ENCODE peak calls at places on chromosomes 6 and 20, in five cellular contexts. Q is GM13977, L is ovary, B is hippocampal formation, O is Ammon's horn. F is an unnamed sample.

GRCh38 chr6:7542878-7543394 is 1.5 kb downstream of the DSP start:
- DNase-seq in Q (peak), B (no peak), L (peak), O (no peak), F (no peak)

GRCh38 chr6:158131926-158132325 is 36.1 kb downstream of the SERAC1 start:
- DNase-seq in Q (peak), O (no peak), B (no peak), L (no peak), F (no peak)

GRCh38 chr6:110944681-110945151 is 13.8 kb upstream of the GTF3C6 start:
- DNase-seq in B (peak), O (peak), Q (peak), L (no peak), F (peak)

GRCh38 chr6:40953486-40953885 is 85.5 kb downstream of the UNC5CL start:
- DNase-seq in O (no peak), Q (no peak), B (no peak), L (no peak), F (no peak)

GRCh38 chr6:139839506-139840156 is 465.2 kb upstream of the CITED2 start:
- DNase-seq in O (peak), Q (no peak), L (no peak), B (no peak), F (no peak)

GRCh38 chr6:3326981-3327380 is 68.2 kb downstream of the PSMG4 start:
- DNase-seq in O (no peak), Q (no peak), B (no peak), L (no peak), F (no peak)

GRCh38 chr6:148557796-148558457 is 188.9 kb upstream of the UST start:
- DNase-seq in L (no peak), Q (no peak), O (no peak), B (no peak), F (no peak)

GRCh38 chr6:75333811-75334210 is 49.2 kb upstream of the TMEM30A start:
- DNase-seq in Q (no peak), L (no peak), B (no peak), O (no peak), F (no peak)

GRCh38 chr6:148423601-148424270 is 81.1 kb downstream of the SASH1 start:
- DNase-seq in B (peak), L (no peak), Q (no peak), O (no peak), F (no peak)

GRCh38 chr20:21161926-21162325 is 36.0 kb downstream of the KIZ start:
- DNase-seq in Q (no peak), L (no peak), B (no peak), O (no peak), F (no peak)

GRCh38 chr6:160487116-160487515 is 138.9 kb downstream of the SLC22A3 start:
- DNase-seq in O (no peak), Q (no peak), L (no peak), B (no peak), F (no peak)

GRCh38 chr6:68634503-68635411 is at the start of gene ADGRB3:
- DNase-seq in B (peak), O (peak), Q (peak), L (peak), F (peak)

GRCh38 chr6:76441850-76442249 is 369.4 kb upstream of the IMPG1 start:
- DNase-seq in B (no peak), Q (no peak), L (no peak), O (no peak), F (no peak)

GRCh38 chr6:106510090-106510970 is 119.0 kb downstream of the RTN4IP1 start:
- DNase-seq in Q (peak), O (peak), L (peak), B (no peak), F (no peak)

GRCh38 chr6:155040154-155040553 is 45.0 kb downstream of the TIAM2 start:
- DNase-seq in B (no peak), O (no peak), Q (no peak), L (no peak), F (no peak)

GRCh38 chr6:118899948-118900347 is 6.0 kb downstream of the ASF1A start:
- DNase-seq in B (no peak), Q (no peak), L (no peak), O (no peak), F (no peak)

GRCh38 chr6:155417454-155417853 is 38.2 kb downstream of the NOX3 start:
- DNase-seq in L (no peak), Q (peak), B (no peak), O (no peak), F (no peak)

GRCh38 chr6:32317532-32317931 is 54.2 kb downstream of the TSBP1 start:
- DNase-seq in Q (no peak), B (no peak), L (no peak), O (no peak), F (no peak)

GRCh38 chr20:46040902-46041535 is 12.0 kb downstream of the SLC12A5 start:
- DNase-seq in Q (peak), L (peak), B (no peak), O (no peak), F (no peak)

GRCh38 chr6:18551228-18551627 is 164.1 kb downstream of the RNF144B start:
- DNase-seq in B (no peak), L (no peak), O (no peak), Q (no peak), F (no peak)

GRCh38 chr6:34667481-34668238 is 28.9 kb downstream of the ILRUN start:
- DNase-seq in L (no peak), B (no peak), Q (no peak), O (no peak), F (no peak)

GRCh38 chr6:105748737-105749161 is 337.4 kb upstream of the PRDM1 start:
- DNase-seq in B (no peak), Q (no peak), O (peak), L (no peak), F (no peak)

GRCh38 chr20:54189630-54190029 is 15.8 kb upstream of the CYP24A1 start:
- DNase-seq in O (no peak), Q (no peak), L (no peak), B (no peak), F (no peak)

GRCh38 chr20:20405619-20406018 is 37.7 kb downstream of the INSM1 start:
- DNase-seq in L (no peak), B (no peak), Q (no peak), O (no peak), F (no peak)

GRCh38 chr6:106098383-106099234 is 12.5 kb downstream of the PRDM1 start:
- DNase-seq in O (no peak), Q (no peak), L (peak), B (no peak), F (no peak)

GRCh38 chr6:106116125-106116524 is 30.0 kb downstream of the PRDM1 start:
- DNase-seq in L (no peak), Q (no peak), B (peak), O (peak), F (peak)

GRCh38 chr6:30752164-30752927 is 8.0 kb upstream of the IER3 start:
- DNase-seq in B (no peak), L (peak), Q (no peak), O (peak), F (peak)

GRCh38 chr6:33779895-33780294 is 9.0 kb downstream of the LEMD2 start:
- DNase-seq in B (no peak), Q (no peak), O (no peak), L (no peak), F (peak)

GRCh38 chr6:166683477-166683876 is 56.4 kb upstream of the RPS6KA2 start:
- DNase-seq in B (no peak), O (no peak), L (no peak), Q (no peak), F (no peak)

GRCh38 chr6:41374618-41375590 is 39.5 kb downstream of the NCR2 start:
- DNase-seq in B (no peak), Q (peak), O (no peak), L (no peak), F (no peak)

GRCh38 chr6:37016995-37017394 is 11.5 kb downstream of the FGD2 start:
- DNase-seq in Q (no peak), O (no peak), B (no peak), L (no peak), F (no peak)

GRCh38 chr6:166556871-166557322 is 29.6 kb downstream of the RAMACL start:
- DNase-seq in O (peak), B (peak), L (peak), Q (no peak), F (peak)

GRCh38 chr6:87747646-87748045 is 45.6 kb upstream of the AKIRIN2 start:
- DNase-seq in Q (peak), B (no peak), O (no peak), L (no peak), F (no peak)

GRCh38 chr20:32132911-32133549 is 23.5 kb downstream of the TM9SF4 start:
- DNase-seq in L (no peak), Q (peak), B (no peak), O (no peak), F (no peak)

GRCh38 chr6:156658186-156658585 is 119.0 kb upstream of the ARID1B start:
- DNase-seq in O (no peak), Q (no peak), B (no peak), L (peak), F (no peak)

GRCh38 chr20:56163806-56164205 is 84.7 kb upstream of the MC3R start:
- DNase-seq in Q (no peak), O (no peak), L (no peak), B (no peak), F (no peak)

GRCh38 chr6:94600648-94601047 is 976.7 kb upstream of the MANEA start:
- DNase-seq in O (no peak), Q (no peak), L (no peak), B (no peak), F (no peak)

GRCh38 chr6:4805553-4806307 is 29.5 kb downstream of the CDYL start:
- DNase-seq in Q (no peak), O (peak), B (peak), L (peak), F (peak)

F was measured in occipital lobe.